ENCODE peak calls at places on chromosomes 12 and 14, in ten cellular contexts. X, M, S, B, W, J, C, D, L and U are unnamed samples.

GRCh38 chr12:92363295-92364146 is 217.9 kb upstream of the BTG1 start:
- DNase-seq in X (no peak), M (peak; percentile 61), S (no peak), B (peak; percentile 31), W (no peak), J (peak; percentile 17), C (no peak), D (peak; percentile 47), L (peak; percentile 77), U (peak; percentile 95)

GRCh38 chr12:108712164-108712924 is 19.0 kb downstream of the CORO1C start:
- DNase-seq in X (no peak), M (peak; percentile 37), S (no peak), B (no peak), W (no peak), J (no peak), C (no peak), D (no peak), L (no peak), U (no peak)

GRCh38 chr12:71594214-71594948 is 69.3 kb downstream of the ZFC3H1 start:
- DNase-seq in X (no peak), M (no peak), S (no peak), B (no peak), W (no peak), J (no peak), C (peak; percentile 16), D (no peak), L (peak; percentile 88), U (peak; percentile 45)

GRCh38 chr14:104267895-104268294 is 129.5 kb downstream of the KIF26A start:
- DNase-seq in X (no peak), M (no peak), S (peak; percentile 45), B (no peak), W (no peak), J (no peak), C (no peak), D (peak; percentile 5), L (no peak), U (no peak)

GRCh38 chr14:95077380-95077779 is 79.9 kb downstream of the DICER1 start:
- DNase-seq in X (no peak), M (no peak), S (no peak), B (no peak), W (no peak), J (no peak), C (no peak), D (no peak), L (no peak), U (no peak)

GRCh38 chr12:125163148-125163547 is 97.9 kb downstream of the AACS start:
- DNase-seq in X (no peak), M (no peak), S (no peak), B (no peak), W (no peak), J (no peak), C (no peak), D (no peak), L (no peak), U (no peak)

GRCh38 chr12:40505327-40505726 is 186.9 kb upstream of the CNTN1 start:
- DNase-seq in X (no peak), M (no peak), S (no peak), B (no peak), W (no peak), J (no peak), C (no peak), D (no peak), L (no peak), U (no peak)

GRCh38 chr12:52495385-52495784 is 2.3 kb upstream of the KRT6A start:
- DNase-seq in X (no peak), M (no peak), S (no peak), B (no peak), W (no peak), J (no peak), C (no peak), D (no peak), L (peak; percentile 3), U (peak; percentile 17)

GRCh38 chr12:131034631-131035267 is 81.0 kb downstream of the ADGRD1 start:
- DNase-seq in X (no peak), M (peak; percentile 53), S (no peak), B (no peak), W (no peak), J (no peak), C (no peak), D (no peak), L (peak; percentile 28), U (no peak)

GRCh38 chr12:29255061-29255460 is 106.0 kb downstream of the FAR2 start:
- DNase-seq in X (no peak), M (no peak), S (no peak), B (no peak), W (no peak), J (no peak), C (no peak), D (no peak), L (peak; percentile 90), U (peak; percentile 46)

GRCh38 chr12:6235499-6235898 is 35.3 kb downstream of the CD9 start:
- DNase-seq in X (no peak), M (no peak), S (no peak), B (no peak), W (no peak), J (no peak), C (peak; percentile 74), D (no peak), L (no peak), U (no peak)

GRCh38 chr14:60094306-60094897 is 2.7 kb downstream of the PCNX4 start:
- DNase-seq in X (no peak), M (no peak), S (peak; percentile 11), B (no peak), W (no peak), J (no peak), C (peak; percentile 90), D (peak; percentile 23), L (peak; percentile 86), U (no peak)

GRCh38 chr14:94542111-94542810 is 19.0 kb upstream of the SERPINA4 start:
- DNase-seq in X (no peak), M (no peak), S (no peak), B (no peak), W (no peak), J (no peak), C (peak; percentile 80), D (no peak), L (no peak), U (no peak)

GRCh38 chr12:112175361-112176155 is 50.2 kb downstream of the TRAFD1 start:
- DNase-seq in X (no peak), M (no peak), S (no peak), B (no peak), W (no peak), J (no peak), C (no peak), D (no peak), L (no peak), U (no peak)